ENCODE peak calls at places on chromosomes 6 and 20, in seven cellular contexts. G is Right ventricle myocardium superior, I is esophagus mucosa, K is natural killer cell, Q is psoas muscle, N is heart right ventricle, V is DND-41. J is an unnamed sample.

GRCh38 chr6:111185954-111186353 is 98.7 kb downstream of the SLC16A10 start:
- ATAC-seq in G (no peak), I (no peak), K (no peak), Q (no peak), N (no peak), V (no peak), J (no peak)

GRCh38 chr6:67956352-67956751 is 678.7 kb upstream of the ADGRB3 start:
- ATAC-seq in G (no peak), I (no peak), K (no peak), Q (no peak), N (no peak), V (no peak), J (no peak)

GRCh38 chr20:4944518-4944917 is 56.8 kb downstream of the SLC23A2 start:
- ATAC-seq in G (peak), I (peak), K (no peak), Q (peak), N (peak), V (no peak), J (no peak)

GRCh38 chr20:32626859-32627636 is 41.9 kb upstream of the NOL4L start:
- ATAC-seq in G (peak), I (peak), K (peak), Q (no peak), N (peak), V (peak), J (peak)

GRCh38 chr6:112659912-112660311 is 312.8 kb downstream of the RFPL4B start:
- ATAC-seq in G (no peak), I (no peak), K (no peak), Q (no peak), N (no peak), V (no peak), J (no peak)

GRCh38 chr6:158758941-158759479 is 60.2 kb downstream of the EZR start:
- ATAC-seq in G (no peak), I (peak), K (no peak), Q (no peak), N (no peak), V (peak), J (no peak)

GRCh38 chr6:42390228-42390934 is 61.3 kb downstream of the TRERF1 start:
- ATAC-seq in G (no peak), I (peak), K (peak), Q (no peak), N (no peak), V (peak), J (no peak)

GRCh38 chr6:19438566-19439353 is 398.4 kb upstream of the ID4 start:
- ATAC-seq in G (no peak), I (no peak), K (no peak), Q (no peak), N (no peak), V (no peak), J (no peak)

GRCh38 chr6:3664641-3665041 is 86.9 kb downstream of the PXDC1 start:
- ATAC-seq in G (no peak), I (no peak), K (no peak), Q (no peak), N (no peak), V (no peak), J (peak)

GRCh38 chr6:170316071-170316470 is 9.5 kb downstream of the FAM120B start:
- ATAC-seq in G (no peak), I (no peak), K (peak), Q (no peak), N (no peak), V (no peak), J (no peak)

GRCh38 chr6:156511051-156511450 is 266.1 kb upstream of the ARID1B start:
- ATAC-seq in G (no peak), I (no peak), K (no peak), Q (no peak), N (no peak), V (no peak), J (no peak)

J was measured in gastroesophageal sphincter.